ENCODE peak calls at places on chromosome 18, in eight cellular contexts. J is T-helper 2 cell; I is CD4-positive, alpha-beta T cell; V is stimulated activated naive CD4-positive, alpha-beta T cell; D is activated CD8-positive, alpha-beta memory T cell treated with anti-CD3 and anti-CD28 coated beads, Interleukin-2, amount 50 U/mL, for 48 hours; A is activated gamma-delta T cell treated with Interleukin-2 at 50 U/mL for 16 hours; M is HCEC 1CT; W is brain microvascular endothelial cell. O is an unnamed sample.

GRCh38 chr18:76518073-76518472 is 23.0 kb upstream of the ZNF516 start:
- DNase-seq in D (no peak), I (no peak), W (no peak), M (peak), A (no peak), J (no peak), V (no peak), O (no peak)

GRCh38 chr18:51580580-51580979 is 383.1 kb upstream of the MEX3C start:
- DNase-seq in W (no peak), J (no peak), A (no peak), I (no peak), M (no peak), V (no peak), D (no peak), O (no peak)

GRCh38 chr18:10089881-10090280 is 176.1 kb downstream of the VAPA start:
- DNase-seq in D (no peak), V (no peak), M (no peak), A (no peak), J (no peak), I (no peak), W (no peak), O (no peak)

GRCh38 chr18:26547302-26548143 is 830 bp downstream of the KCTD1 start:
- DNase-seq in W (peak), I (peak), M (no peak), A (peak), V (peak), D (peak), J (peak), O (peak)

GRCh38 chr18:71809711-71810110 is 734.4 kb downstream of the CBLN2 start:
- DNase-seq in A (no peak), D (no peak), M (no peak), I (no peak), V (no peak), J (no peak), W (no peak), O (no peak)

GRCh38 chr18:9987931-9988330 is 74.1 kb downstream of the VAPA start:
- DNase-seq in I (no peak), W (no peak), A (no peak), V (no peak), M (no peak), J (no peak), D (no peak), O (no peak)

GRCh38 chr18:22214731-22215528 is 45.5 kb downstream of the GATA6 start:
- DNase-seq in A (no peak), I (no peak), W (no peak), M (peak), D (no peak), J (no peak), V (no peak), O (peak)

GRCh38 chr18:26383454-26384270 is 157.4 kb downstream of the TAF4B start:
- DNase-seq in I (no peak), J (no peak), D (no peak), V (no peak), M (peak), W (peak), A (no peak), O (peak)

GRCh38 chr18:23885750-23886149 is 128.8 kb upstream of the TTC39C start:
- DNase-seq in J (no peak), V (no peak), A (no peak), D (no peak), I (no peak), W (no peak), M (no peak), O (no peak)

O was measured in hepatic stellate cell.